ENCODE peak calls at places on chromosomes 11 and 22, in four cellular contexts. One of them, this sample, is unnamed.
A peak's percentile ranks its signal among the peaks of the same experiment; 100 is the strongest.

GRCh38 chr11:45209904-45210699 is 63.7 kb downstream of the PRDM11 start:
- DNase-seq in A549: no peak
- DNase-seq in sigmoid colon: peak; percentile 98
- DNase-seq in fibroblast of lung: peak; percentile 84
- DNase-seq in this sample: no peak

GRCh38 chr11:27296406-27296994 is 66.5 kb downstream of the CCDC34 start:
- DNase-seq in A549: peak; percentile 36
- DNase-seq in sigmoid colon: no peak
- DNase-seq in fibroblast of lung: peak; percentile 73
- DNase-seq in this sample: peak; percentile 61

GRCh38 chr22:44924724-44925123 is 85.1 kb downstream of the PHF21B start:
- DNase-seq in sigmoid colon: no peak
- DNase-seq in fibroblast of lung: no peak
- DNase-seq in A549: no peak
- DNase-seq in this sample: no peak

GRCh38 chr11:69002101-69002742 is 10.8 kb downstream of the MRGPRF start:
- DNase-seq in fibroblast of lung: peak; percentile 42
- DNase-seq in A549: no peak
- DNase-seq in sigmoid colon: peak; percentile 80
- DNase-seq in this sample: no peak

GRCh38 chr22:27711756-27712155 is 89.8 kb downstream of the MN1 start:
- DNase-seq in fibroblast of lung: no peak
- DNase-seq in sigmoid colon: no peak
- DNase-seq in A549: no peak
- DNase-seq in this sample: no peak

GRCh38 chr11:46345881-46346484 is 1.3 kb upstream of the DGKZ start:
- DNase-seq in sigmoid colon: no peak
- DNase-seq in fibroblast of lung: no peak
- DNase-seq in A549: no peak
- DNase-seq in this sample: no peak

GRCh38 chr11:117072517-117073218 is 25.6 kb downstream of the SIK3 start:
- DNase-seq in fibroblast of lung: peak; percentile 95
- DNase-seq in sigmoid colon: no peak
- DNase-seq in A549: peak; percentile 71
- DNase-seq in this sample: peak; percentile 93

GRCh38 chr11:1160231-1161101 is 2.7 kb downstream of the MUC5AC start:
- DNase-seq in A549: no peak
- DNase-seq in sigmoid colon: no peak
- DNase-seq in fibroblast of lung: no peak
- DNase-seq in this sample: no peak

GRCh38 chr11:65743928-65744698 is 23.5 kb upstream of the RNASEH2C start:
- DNase-seq in A549: peak; percentile 49
- DNase-seq in fibroblast of lung: peak; percentile 25
- DNase-seq in sigmoid colon: no peak
- DNase-seq in this sample: no peak

GRCh38 chr11:123454060-123454651 is 24.1 kb downstream of the GRAMD1B start:
- DNase-seq in sigmoid colon: no peak
- DNase-seq in A549: peak; percentile 81
- DNase-seq in fibroblast of lung: no peak
- DNase-seq in this sample: peak; percentile 84

GRCh38 chr11:100525197-100525596 is 161.9 kb upstream of the ARHGAP42 start:
- DNase-seq in sigmoid colon: no peak
- DNase-seq in fibroblast of lung: no peak
- DNase-seq in A549: no peak
- DNase-seq in this sample: no peak

GRCh38 chr11:33910261-33910959 is 18.5 kb upstream of the LMO2 start:
- DNase-seq in fibroblast of lung: peak; percentile 17
- DNase-seq in sigmoid colon: no peak
- DNase-seq in A549: no peak
- DNase-seq in this sample: peak; percentile 7

GRCh38 chr22:30250713-30251267 is 4.2 kb upstream of the LIF start:
- DNase-seq in A549: peak; percentile 54
- DNase-seq in sigmoid colon: no peak
- DNase-seq in fibroblast of lung: no peak
- DNase-seq in this sample: peak; percentile 48

GRCh38 chr11:132640952-132641351 is 891.3 kb downstream of the OPCML start:
- DNase-seq in A549: no peak
- DNase-seq in sigmoid colon: no peak
- DNase-seq in fibroblast of lung: no peak
- DNase-seq in this sample: no peak

GRCh38 chr11:116182356-116182966 is 590.3 kb downstream of the BUD13 start:
- DNase-seq in A549: no peak
- DNase-seq in fibroblast of lung: no peak
- DNase-seq in sigmoid colon: no peak
- DNase-seq in this sample: no peak

GRCh38 chr11:121508449-121508848 is 55.7 kb upstream of the SORL1-AS1 start:
- DNase-seq in sigmoid colon: no peak
- DNase-seq in fibroblast of lung: no peak
- DNase-seq in A549: no peak
- DNase-seq in this sample: no peak

GRCh38 chr11:613369-613968 is 2.3 kb downstream of the IRF7 start:
- DNase-seq in A549: peak; percentile 33
- DNase-seq in fibroblast of lung: peak; percentile 38
- DNase-seq in sigmoid colon: no peak
- DNase-seq in this sample: no peak

GRCh38 chr22:46349238-46349637 is 13.7 kb downstream of the TRMU start:
- DNase-seq in fibroblast of lung: no peak
- DNase-seq in sigmoid colon: no peak
- DNase-seq in A549: no peak
- DNase-seq in this sample: no peak

GRCh38 chr11:501683-502287 is 5.3 kb downstream of the RNH1 start:
- DNase-seq in fibroblast of lung: no peak
- DNase-seq in A549: no peak
- DNase-seq in sigmoid colon: no peak
- DNase-seq in this sample: no peak

GRCh38 chr11:98289592-98289991 is 731.2 kb upstream of the CNTN5 start:
- DNase-seq in sigmoid colon: no peak
- DNase-seq in fibroblast of lung: no peak
- DNase-seq in A549: no peak
- DNase-seq in this sample: no peak

GRCh38 chr22:41445171-41446056 is 1.2 kb downstream of the TOB2 start:
- DNase-seq in fibroblast of lung: no peak
- DNase-seq in sigmoid colon: peak; percentile 76
- DNase-seq in A549: no peak
- DNase-seq in this sample: no peak

GRCh38 chr11:78189851-78190250 is 1.1 kb downstream of the USP35 start:
- DNase-seq in fibroblast of lung: no peak
- DNase-seq in A549: no peak
- DNase-seq in sigmoid colon: peak; percentile 62
- DNase-seq in this sample: no peak

GRCh38 chr11:70796601-70797000 is 398.3 kb downstream of the CTTN start:
- DNase-seq in fibroblast of lung: no peak
- DNase-seq in sigmoid colon: no peak
- DNase-seq in A549: no peak
- DNase-seq in this sample: no peak

GRCh38 chr11:2774173-2775082 is 74.6 kb upstream of the KCNQ1OT1 start:
- DNase-seq in A549: no peak
- DNase-seq in fibroblast of lung: no peak
- DNase-seq in sigmoid colon: no peak
- DNase-seq in this sample: no peak

GRCh38 chr11:116187026-116187425 is 585.8 kb downstream of the BUD13 start:
- DNase-seq in A549: no peak
- DNase-seq in fibroblast of lung: no peak
- DNase-seq in sigmoid colon: no peak
- DNase-seq in this sample: no peak

GRCh38 chr22:25774575-25775026 is 32.6 kb downstream of the MYO18B start:
- DNase-seq in fibroblast of lung: no peak
- DNase-seq in sigmoid colon: no peak
- DNase-seq in A549: no peak
- DNase-seq in this sample: no peak
- TF ChIP-seq CTCF in fibroblast of lung: peak; percentile 26
- TF ChIP-seq CTCF in sigmoid colon: no peak
- TF ChIP-seq CTCF in A549: peak; percentile 26
- TF ChIP-seq CTCF in this sample: peak; percentile 80

DNA sequence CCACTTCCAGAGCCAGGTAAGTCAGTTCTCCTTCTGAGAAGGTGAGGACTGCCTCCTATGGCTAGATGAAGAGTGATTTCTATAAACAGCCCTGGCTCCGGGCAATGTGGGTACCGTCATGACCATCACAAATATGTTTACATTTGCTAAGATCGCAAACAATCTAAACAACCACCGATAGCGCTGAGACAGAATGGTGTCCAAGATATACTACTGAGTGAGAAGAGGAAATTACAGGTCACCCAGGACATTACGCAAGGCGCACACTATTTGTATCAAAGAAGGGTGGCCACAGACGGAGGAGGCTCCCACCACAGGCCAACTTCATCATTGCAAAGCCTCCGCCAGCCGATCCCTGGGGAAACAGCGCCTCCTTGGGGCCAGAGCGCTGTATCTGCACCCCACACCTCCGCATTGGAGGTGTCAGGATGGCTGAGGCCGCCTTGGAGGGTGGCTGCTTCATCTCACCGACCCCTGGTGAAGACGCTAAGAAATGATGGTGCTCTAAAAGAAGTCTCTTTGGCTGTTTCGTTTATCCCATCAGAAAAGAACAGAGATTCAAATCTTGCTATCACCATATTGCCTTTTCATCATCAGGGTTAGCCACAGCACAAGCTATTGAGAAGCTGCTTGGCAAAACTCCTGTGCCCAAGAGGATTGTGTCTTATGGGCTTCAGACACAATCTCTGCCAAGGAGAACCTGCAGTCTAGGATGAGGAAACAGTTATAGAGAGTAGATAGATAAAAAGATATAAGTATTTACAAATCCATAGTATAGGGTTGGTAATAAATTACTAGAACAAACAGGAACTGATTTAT is 12.3 kb upstream of the ASRGL1 start:
- DNase-seq in sigmoid colon: no peak
- DNase-seq in A549: peak; percentile 15
- DNase-seq in fibroblast of lung: peak; percentile 35
- DNase-seq in this sample: peak; percentile 23
- TF ChIP-seq CTCF in sigmoid colon: no peak
- TF ChIP-seq CTCF in A549: no peak
- TF ChIP-seq CTCF in fibroblast of lung: peak; percentile 7
- TF ChIP-seq CTCF in this sample: peak; percentile 87

GRCh38 chr11:28903716-28904115 is 795.5 kb downstream of the METTL15 start:
- DNase-seq in A549: no peak
- DNase-seq in sigmoid colon: no peak
- DNase-seq in fibroblast of lung: peak; percentile 24
- DNase-seq in this sample: no peak
- TF ChIP-seq CTCF in A549: no peak
- TF ChIP-seq CTCF in sigmoid colon: no peak
- TF ChIP-seq CTCF in fibroblast of lung: no peak
- TF ChIP-seq CTCF in this sample: no peak

DNA sequence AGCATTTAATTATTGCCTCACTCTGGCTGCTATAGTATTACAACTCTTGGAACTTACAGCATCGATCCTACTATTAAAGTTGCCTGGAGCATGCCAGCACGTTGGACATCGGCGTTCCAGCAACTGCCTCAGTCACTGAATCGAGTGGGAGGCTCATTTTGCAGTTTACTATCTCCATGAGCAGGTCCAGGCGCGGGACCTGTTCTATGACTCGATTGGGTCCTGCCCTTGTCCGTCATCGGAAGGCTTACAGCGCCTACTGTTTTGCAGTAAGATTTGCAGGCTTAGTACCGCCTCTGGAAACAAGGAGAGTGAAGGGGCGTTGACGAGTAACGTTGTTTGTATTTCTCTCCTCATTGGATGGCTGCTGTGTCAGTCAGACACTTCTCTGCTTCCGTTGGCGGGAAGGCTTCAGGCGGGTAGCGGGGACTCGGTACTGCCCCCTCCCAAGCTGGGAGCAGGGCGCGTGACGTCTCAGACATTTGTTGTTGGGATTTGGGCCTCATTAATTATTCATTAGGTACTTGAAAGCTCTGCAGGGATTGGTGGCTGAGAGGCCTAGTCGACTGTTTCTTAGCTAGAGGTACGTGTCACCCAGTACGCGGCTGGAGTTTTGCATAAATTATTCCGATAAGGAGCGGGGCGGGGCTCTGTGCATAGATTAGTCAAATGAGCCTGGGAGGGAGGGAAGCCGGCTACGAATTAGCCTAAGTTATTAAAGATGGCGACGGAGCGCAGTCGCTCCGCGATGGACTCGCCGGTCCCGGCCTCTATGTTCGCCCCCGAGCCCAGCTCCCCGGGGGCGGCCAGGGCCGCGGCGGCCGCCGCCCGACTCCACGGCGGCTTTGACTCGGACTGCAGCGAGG is at the start of gene GTPBP1:
- DNase-seq in fibroblast of lung: peak; percentile 100
- DNase-seq in sigmoid colon: peak; percentile 100
- DNase-seq in A549: peak; percentile 96
- DNase-seq in this sample: peak; percentile 100
- TF ChIP-seq CTCF in fibroblast of lung: no peak
- TF ChIP-seq CTCF in sigmoid colon: no peak
- TF ChIP-seq CTCF in A549: no peak
- TF ChIP-seq CTCF in this sample: peak; percentile 46

GRCh38 chr11:72222907-72223614 is 1.5 kb upstream of the INPPL1 start:
- DNase-seq in sigmoid colon: peak; percentile 98
- DNase-seq in fibroblast of lung: peak; percentile 91
- DNase-seq in A549: peak; percentile 53
- DNase-seq in this sample: peak; percentile 81
- TF ChIP-seq CTCF in sigmoid colon: no peak
- TF ChIP-seq CTCF in fibroblast of lung: peak; percentile 32
- TF ChIP-seq CTCF in A549: no peak
- TF ChIP-seq CTCF in this sample: peak; percentile 71

This sample was measured in HFFc6.